ENCODE peak calls at places on chromosomes 2 and 18, in ten cellular contexts. D, B, G, P, U, L, X, H, F and R are unnamed samples.
A peak's percentile ranks its signal among the peaks of the same experiment; 100 is the strongest.

GRCh38 chr2:175490306-175490705 is 308.8 kb upstream of the ATP5MC3 start:
- DNase-seq in F (no peak), X (no peak), G (no peak), B (no peak), D (no peak), U (no peak), L (no peak), H (no peak), P (no peak), R (no peak)

GRCh38 chr2:240157147-240157470 is 16.7 kb upstream of the OTOS start:
- DNase-seq in F (no peak), H (peak; percentile 13), U (no peak), P (no peak), L (no peak), G (no peak), X (no peak), D (no peak), B (no peak), R (no peak)

GRCh38 chr2:135174802-135175093 is 122.7 kb downstream of the RAB3GAP1 start:
- DNase-seq in X (no peak), P (no peak), D (no peak), H (no peak), G (no peak), B (no peak), L (no peak), F (no peak), U (no peak), R (no peak)

GRCh38 chr2:223165423-223166214 is 113.6 kb downstream of the KCNE4 start:
- DNase-seq in U (no peak), L (no peak), G (no peak), F (no peak), P (no peak), B (no peak), X (no peak), D (no peak), H (no peak), R (no peak)

GRCh38 chr2:129730979-129731378 is 248.5 kb upstream of the RAB6C start:
- DNase-seq in L (no peak), X (no peak), H (no peak), U (no peak), F (no peak), G (no peak), P (no peak), B (no peak), D (no peak), R (no peak)

GRCh38 chr18:25262920-25263319 is 89.0 kb downstream of the ZNF521 start:
- DNase-seq in B (no peak), D (no peak), F (no peak), G (no peak), H (no peak), X (no peak), L (no peak), P (no peak), U (no peak), R (no peak)

GRCh38 chr2:240214790-240215675 is 74.6 kb upstream of the OTOS start:
- DNase-seq in D (no peak), X (no peak), G (no peak), P (no peak), H (peak; percentile 65), U (no peak), F (no peak), L (no peak), B (no peak), R (peak; percentile 27)

GRCh38 chr18:25876334-25876979 is 214.0 kb downstream of the SS18 start:
- DNase-seq in G (no peak), B (no peak), P (peak; percentile 7), L (no peak), D (no peak), U (no peak), H (no peak), X (no peak), F (no peak), R (no peak)

GRCh38 chr2:69087912-69088240 is 74.9 kb downstream of the ANTXR1 start:
- DNase-seq in G (no peak), L (no peak), D (no peak), F (no peak), P (no peak), B (no peak), U (no peak), X (no peak), H (no peak), R (no peak)

DNA sequence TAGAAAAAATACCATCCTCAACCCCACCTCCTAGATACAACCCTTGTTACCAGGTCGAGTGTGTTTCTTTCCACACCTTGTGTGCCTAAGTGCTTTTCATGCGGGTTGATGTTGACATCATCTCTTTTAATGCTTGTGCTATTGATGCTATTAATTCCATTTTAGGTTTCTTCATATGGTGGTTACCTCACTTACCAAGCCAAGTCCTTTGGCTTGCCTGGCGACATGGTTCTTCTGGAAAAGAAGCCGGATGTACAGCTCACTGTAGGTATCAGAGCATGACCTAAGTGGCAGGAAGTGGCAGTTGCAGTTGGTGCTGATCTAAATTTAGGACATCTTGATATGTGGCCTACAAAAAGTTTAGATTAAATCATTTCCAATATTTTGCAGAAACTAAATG is 149.9 kb upstream of the TTC39C start:
- DNase-seq in P (no peak), D (no peak), G (no peak), B (no peak), L (no peak), H (no peak), F (no peak), X (no peak), U (no peak), R (no peak)
- TF ChIP-seq EP300 in P (no peak), D (no peak), G (no peak), B (no peak), L (no peak), H (no peak), F (no peak), X (no peak), U (no peak), R (no peak)

DNA sequence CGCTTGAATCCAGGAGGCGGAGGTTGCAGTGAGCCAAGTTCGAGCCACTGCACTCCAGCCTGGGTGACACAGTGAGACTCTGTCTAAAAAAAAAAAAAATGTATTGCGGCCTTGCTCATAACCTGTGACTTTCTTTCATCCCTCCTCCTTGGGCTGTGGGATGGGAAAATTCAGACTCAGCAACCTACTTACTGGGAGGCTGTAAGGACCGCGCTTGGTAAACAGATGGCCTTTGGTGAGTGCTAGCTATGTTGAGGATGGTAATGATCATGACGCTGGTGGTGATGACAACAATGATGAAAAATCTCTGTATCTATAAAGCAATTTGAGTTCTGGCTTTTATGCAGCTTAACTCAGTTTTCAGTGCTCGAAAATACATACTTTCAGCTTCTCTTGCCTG is 64.6 kb upstream of the CCDC195 start:
- DNase-seq in X (no peak), P (no peak), B (no peak), U (no peak), L (no peak), F (no peak), G (no peak), H (no peak), D (no peak), R (no peak)
- H3K27ac ChIP-seq in X (no peak overlapping the region), P (no peak overlapping the region), B (no peak overlapping the region), U (no peak overlapping the region), L (no peak overlapping the region), F (no peak overlapping the region), G (no peak overlapping the region), H (no peak overlapping the region), D (no peak overlapping the region), R (no peak overlapping the region)

GRCh38 chr2:47232738-47233415 is 77.8 kb upstream of the STPG4 start:
- DNase-seq in F (no peak), U (no peak), L (no peak), D (peak; percentile 81), P (no peak), B (no peak), X (no peak), H (no peak), G (no peak), R (no peak)
- TF ChIP-seq EP300 in F (no peak), U (no peak), L (no peak), D (peak; percentile 27), P (no peak), B (no peak), X (no peak), H (no peak), G (no peak), R (no peak)

DNA sequence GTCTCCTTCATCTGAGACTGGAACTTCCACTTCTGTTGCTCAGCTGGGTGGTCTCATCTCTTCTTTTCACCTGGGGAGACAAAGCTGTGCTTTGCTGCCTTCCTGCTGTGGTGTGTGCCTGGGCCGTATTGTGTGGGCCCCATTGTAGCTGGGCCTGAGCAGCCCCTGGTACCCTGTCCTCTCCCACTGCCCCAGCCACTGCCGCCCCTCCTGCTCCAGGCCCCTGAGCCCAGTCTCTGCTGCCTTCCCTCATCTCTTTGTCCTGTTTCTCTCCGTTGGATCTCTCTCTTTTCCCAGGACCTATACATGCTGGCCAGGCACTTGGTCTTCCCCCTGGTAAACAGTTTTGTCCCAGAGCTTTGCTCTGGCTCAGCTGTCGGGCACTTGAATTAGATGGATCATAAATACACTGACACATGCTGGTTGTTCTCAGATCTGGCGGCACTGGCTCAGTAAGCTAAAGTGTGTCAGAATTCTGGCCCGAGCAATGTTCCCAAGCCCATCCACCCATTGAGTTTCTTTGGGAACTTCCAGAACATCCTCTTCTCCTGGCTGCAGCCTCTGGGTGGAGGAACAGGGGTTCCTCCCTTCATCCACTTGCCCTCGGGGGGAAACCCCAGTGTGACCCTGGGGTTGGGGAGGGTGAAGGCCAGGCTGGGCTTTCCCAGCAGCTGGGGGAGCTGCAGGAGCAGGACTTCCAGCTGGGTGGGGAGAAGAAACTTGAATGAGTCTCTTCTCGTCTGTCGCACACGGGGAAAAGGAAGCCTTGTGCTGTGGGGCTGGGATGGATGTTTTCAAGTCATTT is 99.0 kb downstream of the DGKD start:
- DNase-seq in G (no peak), H (peak; percentile 66), P (no peak), X (no peak), F (no peak), D (no peak), U (no peak), L (no peak), B (no peak), R (no peak)
- H3K27ac ChIP-seq in G (peak overlapping the region; percentile 49), H (peak overlapping the region; percentile 55), P (no peak overlapping the region), X (no peak overlapping the region), F (peak overlapping the region; percentile 35), D (no peak overlapping the region), U (no peak overlapping the region), L (no peak overlapping the region), B (peak overlapping the region; percentile 93), R (no peak overlapping the region)

DNA sequence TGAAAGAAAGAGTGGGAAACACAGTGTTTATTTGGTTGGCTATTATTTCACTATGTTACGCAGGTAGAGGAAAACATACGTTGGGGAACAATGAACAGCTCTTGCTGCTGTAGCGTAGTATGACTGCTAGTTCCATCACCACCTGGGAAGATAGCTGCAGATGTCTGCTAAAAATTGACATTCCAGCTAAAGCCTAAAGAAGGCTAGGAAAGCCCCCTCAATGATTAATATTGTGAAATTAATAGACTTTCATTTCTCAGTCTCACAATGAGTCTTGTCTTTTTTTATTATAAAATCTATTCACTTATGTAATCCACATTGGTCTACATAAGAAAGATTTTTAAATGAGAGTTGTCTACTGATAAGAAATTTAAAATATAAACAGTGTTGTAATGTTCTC is 165.7 kb downstream of the CPS1 start:
- DNase-seq in P (no peak), H (no peak), X (no peak), F (no peak), D (no peak), U (no peak), B (no peak), L (no peak), G (no peak), R (no peak)
- TF ChIP-seq EP300 in P (no peak), H (no peak), X (no peak), F (no peak), D (no peak), U (no peak), B (no peak), L (no peak), G (no peak), R (no peak)